ENCODE peak calls at places on chromosome 15, in nine cellular contexts. L, M, V, C, W, X, B, H and F are unnamed samples.

GRCh38 chr15:89209057-89209456 is 12.3 kb downstream of the RLBP1 start:
- DNase-seq in L (no peak), M (no peak), V (no peak), C (no peak), W (no peak), X (no peak), B (no peak), H (no peak), F (no peak)

GRCh38 chr15:60804986-60805949 is 326.3 kb upstream of the ICE2 start:
- DNase-seq in L (no peak), M (peak; percentile 92), V (no peak), C (no peak), W (no peak), X (no peak), B (peak; percentile 91), H (no peak), F (peak; percentile 4)

GRCh38 chr15:45157974-45158373 is 28.2 kb downstream of the DUOX1 start:
- DNase-seq in L (peak; percentile 52), M (peak; percentile 34), V (no peak), C (peak; percentile 57), W (no peak), X (no peak), B (peak; percentile 97), H (no peak), F (peak; percentile 74)

GRCh38 chr15:31236184-31237041 is 90.2 kb upstream of the KLF13 start:
- DNase-seq in L (no peak), M (no peak), V (peak; percentile 80), C (peak; percentile 84), W (peak; percentile 86), X (no peak), B (peak; percentile 96), H (peak; percentile 40), F (peak; percentile 54)

GRCh38 chr15:25796395-25796794 is 66.7 kb downstream of the ATP10A start:
- DNase-seq in L (no peak), M (no peak), V (no peak), C (no peak), W (no peak), X (no peak), B (no peak), H (no peak), F (no peak)

GRCh38 chr15:79849789-79850188 is 47.0 kb downstream of the MTHFS start:
- DNase-seq in L (peak; percentile 46), M (peak; percentile 82), V (peak; percentile 54), C (peak; percentile 60), W (peak; percentile 30), X (no peak), B (peak; percentile 77), H (no peak), F (peak; percentile 41)

GRCh38 chr15:69665641-69666091 is 213.0 kb downstream of the RPLP1 start:
- DNase-seq in L (peak; percentile 16), M (no peak), V (no peak), C (no peak), W (peak; percentile 45), X (no peak), B (no peak), H (no peak), F (no peak)

GRCh38 chr15:25734680-25735355 is 128.3 kb downstream of the ATP10A start:
- DNase-seq in L (no peak), M (no peak), V (no peak), C (no peak), W (peak; percentile 8), X (no peak), B (no peak), H (no peak), F (no peak)

GRCh38 chr15:31197497-31198414 is 96.2 kb upstream of the TRPM1 start:
- DNase-seq in L (peak; percentile 67), M (peak; percentile 80), V (peak; percentile 43), C (peak; percentile 54), W (peak; percentile 60), X (no peak), B (peak; percentile 32), H (peak; percentile 42), F (peak; percentile 49)

GRCh38 chr15:88830016-88830415 is 26.8 kb downstream of the ACAN start:
- DNase-seq in L (no peak), M (no peak), V (no peak), C (no peak), W (no peak), X (no peak), B (no peak), H (no peak), F (no peak)

GRCh38 chr15:36911322-36911944 is 188.9 kb downstream of the MEIS2 start:
- DNase-seq in L (peak; percentile 28), M (peak; percentile 18), V (no peak), C (peak; percentile 37), W (no peak), X (no peak), B (peak; percentile 75), H (no peak), F (peak; percentile 84)

GRCh38 chr15:36917411-36918267 is 182.7 kb downstream of the MEIS2 start:
- DNase-seq in L (no peak), M (no peak), V (no peak), C (no peak), W (no peak), X (no peak), B (no peak), H (no peak), F (no peak)

GRCh38 chr15:36912311-36912712 is 188.0 kb downstream of the MEIS2 start:
- DNase-seq in L (no peak), M (no peak), V (no peak), C (no peak), W (no peak), X (no peak), B (peak; percentile 20), H (no peak), F (no peak)

GRCh38 chr15:36914962-36915808 is 185.2 kb downstream of the MEIS2 start:
- DNase-seq in L (no peak), M (no peak), V (no peak), C (peak; percentile 18), W (no peak), X (no peak), B (no peak), H (no peak), F (no peak)

DNA sequence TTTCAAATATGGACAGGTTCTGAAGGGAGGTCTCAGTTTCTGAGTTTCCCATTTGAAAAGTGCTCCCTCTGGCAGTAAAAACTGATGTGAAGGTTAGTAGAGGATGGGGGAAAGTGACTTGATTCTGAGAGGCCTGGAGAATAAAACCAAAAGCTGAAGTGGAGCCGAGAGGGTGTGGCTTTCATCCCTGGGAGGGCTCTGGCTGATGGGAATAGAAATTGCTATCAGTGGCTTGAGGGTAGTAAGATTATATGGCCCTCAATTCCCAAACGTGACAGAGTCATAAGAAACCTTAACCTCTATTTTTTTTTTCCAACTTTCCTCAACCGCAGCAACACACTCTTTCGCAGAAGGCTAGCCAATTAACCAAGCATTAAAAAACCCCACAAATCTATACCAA is 185.9 kb downstream of the MEIS2 start:
- DNase-seq in L (no peak), M (no peak), V (no peak), C (no peak), W (no peak), X (no peak), B (no peak), H (no peak), F (no peak)
- H2AFZ ChIP-seq in L (no peak overlapping the region), M (no peak overlapping the region), V (no peak overlapping the region), C (no peak overlapping the region), W (no peak overlapping the region), X (no peak overlapping the region), B (no peak overlapping the region), H (no peak overlapping the region), F (no peak overlapping the region)

DNA sequence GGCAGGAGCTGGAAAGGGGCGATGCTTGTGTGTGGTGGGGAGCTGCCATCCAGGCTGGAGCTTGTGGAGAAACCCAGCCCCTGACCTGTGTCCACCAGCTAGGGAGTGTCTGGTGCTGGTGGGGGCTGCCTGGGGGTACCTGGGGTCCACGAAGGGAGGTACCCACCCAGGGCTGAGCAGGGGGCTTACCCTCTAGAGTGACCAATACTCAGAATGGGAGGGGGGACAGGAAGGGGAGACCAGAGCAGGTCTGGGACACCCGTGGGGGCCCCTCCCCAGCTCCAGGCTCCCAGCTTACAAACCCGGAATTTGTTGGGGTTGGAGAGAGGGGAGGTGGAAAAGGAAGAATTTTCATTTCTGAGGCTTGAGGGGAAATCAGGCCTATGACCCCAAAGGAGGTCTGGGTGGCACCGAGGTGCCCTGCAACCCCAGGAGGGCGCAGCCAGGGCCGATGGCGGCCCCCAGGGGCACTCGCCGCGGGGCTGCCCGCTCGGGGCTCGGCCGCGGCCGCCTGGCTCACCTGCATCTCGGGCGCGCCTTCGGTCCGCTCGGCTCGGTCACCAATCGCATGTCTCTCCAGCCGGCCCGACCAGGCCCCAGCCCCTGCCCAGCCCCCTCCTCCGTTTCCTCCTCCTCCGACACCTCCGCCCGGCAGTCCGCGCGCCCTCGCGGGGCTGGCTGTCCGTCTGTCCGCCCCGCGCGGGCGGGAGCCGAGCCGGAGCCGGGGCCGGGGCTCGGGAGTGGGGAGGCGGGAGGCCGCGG is 741 bp downstream of the LINGO1 start:
- DNase-seq in L (peak; percentile 74), M (peak; percentile 80), V (no peak), C (peak; percentile 50), W (no peak), X (no peak), B (no peak), H (no peak), F (no peak)
- H3K4me2 ChIP-seq in L (peak overlapping the region; percentile 94), M (peak overlapping the region; percentile 98), V (no peak overlapping the region), C (peak overlapping the region; percentile 87), W (peak overlapping the region; percentile 68), X (peak overlapping the region; percentile 85), B (no peak overlapping the region), H (no peak overlapping the region), F (no peak overlapping the region)

DNA sequence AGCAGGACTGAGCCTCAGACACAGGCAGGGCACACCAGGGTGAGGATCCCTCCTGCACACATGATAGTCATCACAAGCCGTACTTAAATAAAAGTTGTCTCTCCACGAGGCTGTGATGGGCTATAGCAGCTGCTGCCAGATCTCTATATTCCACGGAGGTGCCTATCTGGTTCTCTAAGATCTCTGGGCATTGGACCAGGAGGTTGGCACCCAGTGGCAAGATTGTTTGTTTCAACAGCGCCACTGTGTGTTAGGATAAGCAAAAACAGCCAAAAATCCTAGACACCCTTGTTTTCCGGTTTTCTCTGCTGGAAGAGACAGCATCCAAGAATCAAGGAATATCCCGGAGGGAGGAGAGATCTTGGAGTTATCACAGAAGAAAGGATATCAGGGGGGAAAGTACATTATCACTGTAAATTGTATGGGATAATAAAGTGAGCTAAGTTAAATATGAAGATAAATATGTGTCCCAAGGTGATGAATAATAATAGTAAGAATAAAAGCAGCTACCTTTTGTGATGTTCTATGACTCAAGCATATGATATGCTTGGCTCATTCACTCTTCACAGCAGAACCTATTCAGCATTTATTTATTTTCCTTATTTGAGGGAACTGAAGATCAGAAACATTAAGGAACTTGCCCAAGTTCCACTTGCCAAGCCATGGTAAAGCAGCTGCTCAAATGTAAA is 90.6 kb upstream of the AKAP13 start:
- DNase-seq in L (peak; percentile 54), M (peak; percentile 75), V (peak; percentile 55), C (peak; percentile 24), W (peak; percentile 79), X (peak; percentile 58), B (peak; percentile 82), H (peak; percentile 44), F (peak; percentile 80)
- TF ChIP-seq EZH2phosphoT487 in L (no peak), M (no peak), V (no peak), C (no peak), W (no peak), X (no peak), B (no peak), H (no peak), F (no peak)

DNA sequence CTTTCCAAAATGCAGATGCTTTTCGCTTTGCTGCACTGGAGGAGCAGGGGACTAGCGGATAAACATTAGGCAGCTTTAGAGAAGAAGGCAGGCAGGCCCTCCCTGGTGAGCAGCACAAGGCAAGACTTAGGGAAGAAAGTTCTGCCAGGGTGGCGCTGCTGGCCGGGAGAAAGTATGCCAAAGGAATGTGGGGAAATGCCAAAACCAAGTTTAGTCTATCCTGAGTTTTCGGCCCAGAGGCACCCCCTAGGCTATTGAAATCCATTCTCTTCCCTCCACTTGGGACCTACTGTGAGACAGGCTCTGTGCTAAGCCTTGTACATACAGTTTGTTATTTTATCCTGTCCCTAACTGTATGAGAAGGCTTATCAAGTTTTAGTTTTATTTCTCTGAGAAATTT is 9.2 kb downstream of the SHC4 start:
- DNase-seq in L (peak; percentile 9), M (peak; percentile 73), V (no peak), C (no peak), W (no peak), X (no peak), B (peak; percentile 72), H (no peak), F (peak; percentile 20)
- H2AFZ ChIP-seq in L (no peak overlapping the region), M (peak overlapping the region; percentile 7), V (no peak overlapping the region), C (no peak overlapping the region), W (no peak overlapping the region), X (no peak overlapping the region), B (peak overlapping the region; percentile 59), H (no peak overlapping the region), F (no peak overlapping the region)